ENCODE peak calls at places on chromosome 6, in eight cellular contexts. F is H1, X is breast epithelium, L is sigmoid colon, O is stomach, B is HepG2, C is SK-N-SH, Y is upper lobe of left lung. J is an unnamed sample.

GRCh38 chr6:136506124-136506799 is 44.0 kb downstream of the MAP7 start:
- DNase-seq in F (no peak), X (no peak), L (no peak), O (peak), B (no peak), C (no peak), Y (no peak), J (no peak)

GRCh38 chr6:19327684-19328083 is 509.5 kb upstream of the ID4 start:
- DNase-seq in F (no peak), X (no peak), L (no peak), O (no peak), B (no peak), C (no peak), Y (no peak), J (no peak)

GRCh38 chr6:126539022-126539421 is 199.1 kb downstream of the CENPW start:
- DNase-seq in F (no peak), X (no peak), L (no peak), O (no peak), B (no peak), C (no peak), Y (no peak), J (peak)

GRCh38 chr6:130453230-130453629 is 87.4 kb downstream of the TMEM200A start:
- DNase-seq in F (no peak), X (no peak), L (no peak), O (no peak), B (no peak), C (no peak), Y (no peak), J (no peak)

GRCh38 chr6:116287668-116288282 is 8.0 kb upstream of the TSPYL1 start:
- DNase-seq in F (no peak), X (no peak), L (no peak), O (no peak), B (peak), C (peak), Y (no peak), J (peak)

GRCh38 chr6:67736161-67736560 is 898.9 kb upstream of the ADGRB3 start:
- DNase-seq in F (no peak), X (no peak), L (no peak), O (no peak), B (no peak), C (no peak), Y (no peak), J (no peak)

GRCh38 chr6:55980627-55981211 is 105.3 kb upstream of the BMP5 start:
- DNase-seq in F (peak), X (no peak), L (no peak), O (no peak), B (peak), C (peak), Y (no peak), J (peak)

GRCh38 chr6:106056060-106056737 is 29.9 kb upstream of the PRDM1 start:
- DNase-seq in F (no peak), X (no peak), L (no peak), O (no peak), B (no peak), C (no peak), Y (no peak), J (no peak)

GRCh38 chr6:130447374-130447773 is 81.6 kb downstream of the TMEM200A start:
- DNase-seq in F (no peak), X (no peak), L (no peak), O (no peak), B (no peak), C (no peak), Y (no peak), J (no peak)

GRCh38 chr6:4394786-4395185 is 259.4 kb upstream of the ECI2 start:
- DNase-seq in F (no peak), X (no peak), L (no peak), O (no peak), B (no peak), C (no peak), Y (no peak), J (no peak)

GRCh38 chr6:157181649-157182048 is 141.7 kb downstream of the TMEM242 start:
- DNase-seq in F (no peak), X (no peak), L (no peak), O (no peak), B (peak), C (no peak), Y (no peak), J (peak)

GRCh38 chr6:150599199-150600002 is at the start of gene PLEKHG1:
- DNase-seq in F (peak), X (peak), L (peak), O (peak), B (no peak), C (peak), Y (peak), J (no peak)

GRCh38 chr6:168331058-168331457 is 11.5 kb upstream of the DACT2 start:
- DNase-seq in F (no peak), X (no peak), L (no peak), O (no peak), B (peak), C (no peak), Y (no peak), J (no peak)

GRCh38 chr6:85498596-85499258 is 48.8 kb downstream of the NT5E start:
- DNase-seq in F (no peak), X (no peak), L (no peak), O (no peak), B (peak), C (no peak), Y (peak), J (no peak)

GRCh38 chr6:168039301-168039700 is 39.7 kb downstream of the FRMD1 start:
- DNase-seq in F (no peak), X (no peak), L (peak), O (no peak), B (no peak), C (no peak), Y (no peak), J (no peak)

GRCh38 chr6:7818480-7819165 is 92.0 kb downstream of the TXNDC5 start:
- DNase-seq in F (no peak), X (no peak), L (peak), O (no peak), B (no peak), C (no peak), Y (no peak), J (no peak)

GRCh38 chr6:15946701-15947390 is 182.0 kb upstream of the MYLIP start:
- DNase-seq in F (no peak), X (no peak), L (no peak), O (no peak), B (no peak), C (no peak), Y (no peak), J (no peak)

GRCh38 chr6:130843575-130844320 is 16.5 kb downstream of the SMLR1 start:
- DNase-seq in F (no peak), X (no peak), L (no peak), O (no peak), B (peak), C (peak), Y (no peak), J (peak)

GRCh38 chr6:17892097-17892686 is 95.2 kb downstream of the KIF13A start:
- DNase-seq in F (no peak), X (no peak), L (no peak), O (no peak), B (peak), C (no peak), Y (no peak), J (no peak)

GRCh38 chr6:162829013-162829742 is 101.4 kb downstream of the PACRG start:
- DNase-seq in F (no peak), X (no peak), L (no peak), O (no peak), B (no peak), C (no peak), Y (no peak), J (no peak)

GRCh38 chr6:162833776-162834175 is 106.0 kb downstream of the PACRG start:
- DNase-seq in F (no peak), X (no peak), L (no peak), O (no peak), B (no peak), C (no peak), Y (no peak), J (no peak)
- TF ChIP-seq POLR2AphosphoS5 in F (no peak), X (no peak), L (no peak), O (no peak), B (no peak), C (no peak), Y (no peak), J (no peak)

DNA sequence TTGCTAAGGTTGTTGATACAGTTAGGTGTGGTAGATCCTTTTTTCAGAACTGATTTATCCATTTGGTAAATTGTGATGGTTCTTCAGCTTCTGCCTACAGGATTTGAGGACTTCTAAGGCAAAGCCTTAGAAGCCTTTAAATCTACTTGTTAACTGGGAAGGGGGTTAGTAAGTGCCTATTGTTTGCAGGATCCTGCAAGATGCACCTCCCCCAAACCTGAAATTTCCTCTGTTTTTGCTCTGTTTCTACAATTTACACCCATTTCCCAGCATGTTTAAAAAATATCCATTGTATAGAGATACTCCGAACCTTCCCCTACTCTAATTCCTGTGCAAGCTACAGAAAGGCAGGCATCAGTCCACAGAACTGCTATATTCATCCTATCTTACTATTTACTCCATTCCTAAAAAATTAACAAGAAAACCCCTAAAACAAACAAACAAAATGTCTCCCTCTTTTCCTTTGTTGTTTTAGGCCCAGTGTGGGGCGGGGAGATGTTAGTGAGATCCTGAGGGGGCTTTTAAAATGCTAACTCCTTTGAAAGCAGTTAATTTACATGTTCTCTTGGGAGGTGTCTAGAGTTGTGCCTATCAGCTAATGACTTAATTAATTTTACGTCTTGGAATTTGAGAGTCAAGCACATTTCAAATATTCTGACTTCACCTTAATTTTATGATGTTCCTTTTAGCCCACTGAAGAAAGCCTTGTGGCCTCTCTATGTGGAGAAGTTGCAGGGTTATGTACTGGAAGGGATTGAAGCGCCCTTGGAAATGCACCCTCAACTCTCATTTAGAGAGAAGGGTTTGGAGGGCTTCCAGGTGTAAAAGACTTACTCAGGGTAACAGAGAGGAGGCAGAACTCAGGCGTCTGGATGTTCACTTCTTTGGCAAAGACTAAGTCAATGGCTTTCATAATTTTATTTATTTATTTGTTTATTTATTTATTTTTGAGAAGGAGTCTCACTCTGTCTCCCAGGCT is 4.7 kb downstream of the SASH1 start:
- DNase-seq in F (no peak), X (no peak), L (no peak), O (no peak), B (no peak), C (no peak), Y (no peak), J (no peak)
- H3K4me3 ChIP-seq in F (peak), X (no peak), L (no peak), O (no peak), B (no peak), C (no peak), Y (no peak), J (no peak)

DNA sequence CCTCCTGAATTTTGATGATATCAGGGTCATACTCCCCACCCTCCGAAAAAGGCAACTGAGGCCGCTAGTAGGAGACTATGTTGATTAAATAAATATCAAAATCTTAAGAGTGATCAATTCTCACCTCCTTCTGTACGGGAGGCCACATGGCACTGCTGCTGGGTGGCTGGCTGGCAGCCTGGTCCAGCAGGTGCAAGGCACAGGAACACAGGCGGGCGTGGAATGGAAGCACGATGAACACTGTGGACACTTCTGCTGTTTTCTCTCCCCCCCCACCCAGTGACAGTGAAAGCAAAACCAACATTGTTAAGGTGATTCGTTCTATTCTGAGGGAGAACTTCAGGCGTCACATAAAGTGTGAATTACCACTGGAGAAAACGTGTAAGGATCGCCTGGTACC is 9.7 kb upstream of the CLDN20 start:
- DNase-seq in F (peak), X (no peak), L (no peak), O (no peak), B (no peak), C (no peak), Y (no peak), J (no peak)
- TF ChIP-seq POLR2AphosphoS5 in F (no peak), X (no peak), L (no peak), O (no peak), B (no peak), C (no peak), Y (no peak), J (no peak)

GRCh38 chr6:113873043-113873667 is 16.0 kb downstream of the MARCKS start:
- DNase-seq in F (no peak), X (no peak), L (peak), O (peak), B (peak), C (no peak), Y (peak), J (no peak)
- H3K4me3 ChIP-seq in F (no peak), X (no peak), L (peak), O (peak), B (peak), C (no peak), Y (peak), J (no peak)

GRCh38 chr6:146892613-146893401 is 294.0 kb downstream of the ADGB start:
- DNase-seq in F (no peak), X (no peak), L (no peak), O (no peak), B (no peak), C (no peak), Y (peak), J (no peak)
- TF ChIP-seq POLR2AphosphoS5 in F (no peak), X (no peak), L (no peak), O (no peak), B (no peak), C (no peak), Y (no peak), J (no peak)

DNA sequence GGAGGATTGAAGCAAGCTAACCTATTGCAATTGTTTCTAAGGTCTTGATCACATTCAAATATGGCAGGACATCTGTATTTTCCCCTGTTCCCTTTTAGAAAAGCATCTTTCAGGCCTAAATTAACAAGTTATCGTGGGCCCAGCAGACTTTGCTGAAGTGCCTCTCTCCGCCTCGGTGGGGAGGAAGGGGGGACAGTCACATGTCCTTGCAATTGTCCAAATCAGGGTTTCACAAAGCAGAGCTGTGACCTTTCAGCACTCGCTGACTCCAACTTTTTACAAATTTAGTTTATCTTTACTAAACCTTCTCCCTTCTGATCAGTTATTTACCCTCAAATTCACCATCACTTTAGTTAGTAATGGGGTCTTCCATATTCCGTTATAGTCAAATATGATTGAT is 74.4 kb upstream of the KCNK16 start:
- DNase-seq in F (no peak), X (no peak), L (no peak), O (no peak), B (no peak), C (no peak), Y (no peak), J (no peak)
- H3K4me3 ChIP-seq in F (no peak), X (no peak), L (no peak), O (no peak), B (no peak), C (no peak), Y (no peak), J (no peak)

GRCh38 chr6:144349690-144350132 is 64.6 kb downstream of the UTRN start:
- DNase-seq in F (no peak), X (no peak), L (no peak), O (no peak), B (peak), C (no peak), Y (no peak), J (peak)
- TF ChIP-seq POLR2AphosphoS5 in F (no peak), X (peak), L (peak), O (peak), B (no peak), C (no peak), Y (no peak), J (peak)

GRCh38 chr6:40583694-40584093 is 3.5 kb downstream of the LRFN2 start:
- DNase-seq in F (no peak), X (no peak), L (no peak), O (no peak), B (no peak), C (no peak), Y (no peak), J (no peak)
- H3K4me3 ChIP-seq in F (no peak), X (no peak), L (no peak), O (no peak), B (no peak), C (no peak), Y (no peak), J (no peak)

J was measured in Panc1.